ENCODE peak calls at places on chromosomes 7 and 10, in four cellular contexts. Y, P, O and E are unnamed samples. For H3K9me3, the result is how much of the 10 kb centered on the place peaks cover.

GRCh38 chr10:78516236-78516635 is 482.6 kb downstream of the RPS24 start:
- DNase-seq in O (no peak), P (no peak), Y (no peak), E (no peak)

GRCh38 chr10:52563361-52563760 is 209.2 kb downstream of the MBL2 start:
- DNase-seq in O (no peak), P (no peak), Y (no peak), E (no peak)

GRCh38 chr7:114086906-114087651 is 168.3 kb upstream of the PPP1R3A start:
- DNase-seq in Y (no peak), P (peak), O (peak), E (peak)

GRCh38 chr7:17769918-17770317 is 170.4 kb downstream of the SNX13 start:
- DNase-seq in O (peak), Y (peak), P (peak), E (peak)

GRCh38 chr10:100481462-100482081 is 18.8 kb downstream of the WNT8B start:
- DNase-seq in Y (peak), O (peak), P (peak), E (peak)

GRCh38 chr10:35456784-35457183 is 120.5 kb downstream of the CCNY start:
- DNase-seq in P (no peak), O (no peak), Y (no peak), E (no peak)

GRCh38 chr7:111199643-111200042 is 108.7 kb downstream of the LRRN3 start:
- DNase-seq in Y (no peak), O (no peak), P (no peak), E (no peak)

GRCh38 chr10:58919927-58920654 is 256.4 kb upstream of the PHYHIPL start:
- DNase-seq in P (no peak), O (peak), Y (no peak), E (no peak)

GRCh38 chr10:86798030-86798429 is 41.6 kb downstream of the BMPR1A start:
- DNase-seq in P (no peak), O (no peak), Y (no peak), E (no peak)

GRCh38 chr10:27998178-27998953 is 513 bp downstream of the ODAD2 start:
- DNase-seq in O (no peak), Y (peak), P (peak), E (peak)

GRCh38 chr7:149209518-149210269 is 14.3 kb downstream of the ZNF282 start:
- DNase-seq in O (peak), Y (peak), P (peak), E (peak)

GRCh38 chr7:74454059-74454947 is 597 bp downstream of the GTF2IRD1 start:
- DNase-seq in P (no peak), O (no peak), Y (no peak), E (peak)

GRCh38 chr10:18312385-18313145 is 172.3 kb downstream of the CACNB2 start:
- DNase-seq in O (peak), Y (no peak), P (no peak), E (no peak)

GRCh38 chr10:60335708-60336107 is 54.0 kb downstream of the ANK3 start:
- DNase-seq in P (no peak), Y (no peak), O (no peak), E (no peak)

GRCh38 chr7:141409911-141410329 is 141.3 kb upstream of the AGK start:
- DNase-seq in Y (peak), P (no peak), O (no peak), E (no peak)

GRCh38 chr10:43137701-43137970 is 609 bp upstream of the CSGALNACT2 start:
- DNase-seq in Y (no peak), P (peak), O (peak), E (peak)

GRCh38 chr10:28842321-28842720 is 165.0 kb downstream of the BAMBI start:
- DNase-seq in O (no peak), Y (no peak), P (no peak), E (no peak)

GRCh38 chr10:110237894-110238480 is 30.6 kb downstream of the MXI1 start:
- DNase-seq in Y (no peak), P (no peak), O (no peak), E (no peak)

GRCh38 chr10:11048707-11049296 is 31.1 kb downstream of the CELF2 start:
- DNase-seq in O (no peak), Y (no peak), P (no peak), E (no peak)

GRCh38 chr7:37400022-37400421 is 48.6 kb downstream of the ELMO1 start:
- DNase-seq in Y (no peak), O (no peak), P (no peak), E (no peak)

GRCh38 chr7:65269150-65269856 is 104.4 kb upstream of the ZNF92 start:
- DNase-seq in Y (peak), P (no peak), O (peak), E (peak)

GRCh38 chr10:124256151-124256550 is 162.6 kb downstream of the OAT start:
- DNase-seq in Y (no peak), O (no peak), P (no peak), E (no peak)

GRCh38 chr10:317219-317868 is 182.1 kb downstream of the ZMYND11 start:
- DNase-seq in O (no peak), Y (no peak), P (peak), E (no peak)

GRCh38 chr10:91541481-91541880 is 91.4 kb downstream of the PPP1R3C start:
- DNase-seq in O (no peak), P (no peak), Y (no peak), E (no peak)

GRCh38 chr10:99358101-99358500 is 28.9 kb downstream of the CNNM1 start:
- DNase-seq in O (no peak), Y (peak), P (no peak), E (no peak)

GRCh38 chr7:109699661-109700060 is 1130.0 kb downstream of the DNAJB9 start:
- DNase-seq in Y (no peak), P (no peak), O (no peak), E (no peak)

GRCh38 chr10:111370101-111370500 is 293.3 kb downstream of the ADRA2A start:
- DNase-seq in Y (peak), O (no peak), P (no peak), E (no peak)

GRCh38 chr10:42783181-42783549 is 570 bp downstream of the BMS1 start:
- DNase-seq in O (peak), P (peak), Y (no peak), E (no peak)

GRCh38 chr7:159167139-159167538 is 22.5 kb upstream of the VIPR2 start:
- DNase-seq in O (no peak), P (no peak), Y (no peak), E (no peak)

GRCh38 chr7:159172314-159172892 is 27.7 kb upstream of the VIPR2 start:
- DNase-seq in P (no peak), Y (no peak), O (no peak), E (no peak)

GRCh38 chr7:159169391-159169790 is 24.7 kb upstream of the VIPR2 start:
- DNase-seq in O (no peak), P (no peak), Y (no peak), E (no peak)

GRCh38 chr7:159165352-159165751 is 20.7 kb upstream of the VIPR2 start:
- DNase-seq in O (no peak), P (no peak), Y (no peak), E (no peak)

GRCh38 chr7:159166530-159166929 is 21.9 kb upstream of the VIPR2 start:
- DNase-seq in O (no peak), P (no peak), Y (no peak), E (no peak)
- H3K9me3 ChIP-seq in O (under half), P (under half), Y (under half), E (under half)

GRCh38 chr10:127196227-127196954 is at the start of gene INSYN2A:
- DNase-seq in O (peak), Y (peak), P (peak), E (peak)
- TF ChIP-seq CTCF in O (peak), Y (peak), P (no peak), E (peak)

DNA sequence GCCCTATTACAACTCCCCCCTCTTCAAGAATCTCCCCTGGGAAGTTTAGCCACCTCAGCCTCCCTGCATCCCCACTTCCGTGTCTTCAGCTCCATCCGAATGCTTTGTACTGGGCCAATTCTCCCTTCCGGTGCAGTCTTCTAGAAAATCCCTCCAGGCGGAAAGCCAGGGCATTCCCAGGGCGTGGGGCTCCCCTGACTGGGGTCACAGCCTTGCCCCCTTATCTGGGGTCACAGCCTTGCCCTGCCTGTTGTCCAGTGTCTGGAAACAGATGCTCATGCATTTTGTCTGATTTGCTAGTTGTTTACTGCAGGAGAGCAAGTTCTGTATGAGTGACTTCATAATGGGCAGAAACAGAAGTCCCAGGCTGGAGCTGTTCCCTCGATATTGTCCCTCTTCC is 112.5 kb upstream of the TCERG1L start:
- DNase-seq in Y (no peak), O (no peak), P (no peak), E (no peak)
- H3K9me3 ChIP-seq in Y (under half), O (under half), P (under half), E (under half)

GRCh38 chr7:2146676-2147472 is 85.9 kb downstream of the MAD1L1 start:
- DNase-seq in P (no peak), Y (no peak), O (no peak), E (no peak)

GRCh38 chr7:2149672-2150444 is 82.9 kb downstream of the MAD1L1 start:
- DNase-seq in O (no peak), P (no peak), Y (no peak), E (no peak)

GRCh38 chr7:2148814-2149213 is 83.9 kb downstream of the MAD1L1 start:
- DNase-seq in O (no peak), Y (no peak), P (no peak), E (no peak)

GRCh38 chr7:2145835-2146580 is 86.7 kb downstream of the MAD1L1 start:
- DNase-seq in O (no peak), Y (no peak), P (no peak), E (no peak)

GRCh38 chr7:2148189-2148588 is 84.6 kb downstream of the MAD1L1 start:
- DNase-seq in O (no peak), P (no peak), Y (no peak), E (no peak)
- TF ChIP-seq CTCF in O (no peak), P (no peak), Y (peak), E (peak)

GRCh38 chr7:68147621-68148238 is 1151.1 kb downstream of the TYW1 start:
- DNase-seq in O (no peak), P (no peak), Y (no peak), E (no peak)
- H3K9me3 ChIP-seq in O (under half), P (under half), Y (under half), E (under half)

GRCh38 chr10:132224343-132225072 is 37.8 kb downstream of the DPYSL4 start:
- DNase-seq in O (no peak), Y (no peak), P (no peak), E (no peak)
- TF ChIP-seq CTCF in O (no peak), Y (no peak), P (no peak), E (no peak)

GRCh38 chr7:63045575-63045974 is 953.1 kb upstream of the ZNF722 start:
- DNase-seq in O (no peak), P (no peak), Y (no peak), E (no peak)
- H3K9me3 ChIP-seq in O (under half), P (under half), Y (half or more), E (under half)